ENCODE peak calls at places on chromosomes 7 and 10, in nine cellular contexts. J is endothelial cell; D is NCI-H2081; W is stimulated activated CD8-positive, alpha-beta memory T cell treated with anti-CD3 and anti-CD28 coated beads, Interleukin-4, amount 100 ng/mL, for 1 hour; A is anterior cingulate cortex; L is amygdala; K is ACHN; Q is spleen; N is ovary. E is an unnamed sample.

GRCh38 chr10:74558897-74559296 is 267.5 kb upstream of the KAT6B start:
- DNase-seq in N (no peak), W (no peak), D (no peak), A (no peak), L (no peak), K (no peak), Q (no peak), J (no peak), E (no peak)

GRCh38 chr10:34299105-34299611 is 515.9 kb downstream of the PARD3 start:
- DNase-seq in D (no peak), N (no peak), Q (no peak), J (no peak), L (no peak), A (peak), W (no peak), K (no peak), E (no peak)

GRCh38 chr10:32144817-32145688 is 88.8 kb upstream of the KIF5B start:
- DNase-seq in Q (no peak), L (no peak), J (no peak), W (no peak), A (no peak), N (no peak), K (no peak), D (no peak), E (no peak)

GRCh38 chr10:26479766-26480492 is 41.8 kb downstream of the APBB1IP start:
- DNase-seq in L (no peak), Q (peak), J (no peak), K (no peak), N (no peak), A (no peak), D (no peak), W (no peak), E (no peak)

GRCh38 chr7:100680589-100681271 is 7.2 kb downstream of the GNB2 start:
- DNase-seq in K (no peak), L (no peak), W (no peak), J (no peak), D (no peak), N (peak), Q (peak), A (no peak), E (no peak)

GRCh38 chr10:122213766-122214165 is 57.3 kb upstream of the BTBD16 start:
- DNase-seq in W (no peak), N (no peak), A (peak), D (no peak), K (no peak), J (no peak), L (peak), Q (no peak), E (no peak)

GRCh38 chr10:129784286-129784685 is 179.8 kb downstream of the EBF3 start:
- DNase-seq in K (no peak), W (no peak), N (no peak), L (no peak), A (no peak), Q (peak), J (no peak), D (no peak), E (no peak)

GRCh38 chr10:78203915-78204818 is 170.5 kb downstream of the RPS24 start:
- DNase-seq in D (peak), A (no peak), Q (no peak), K (no peak), N (no peak), J (no peak), W (no peak), L (no peak), E (no peak)

GRCh38 chr10:32104622-32105509 is 48.6 kb upstream of the KIF5B start:
- DNase-seq in L (no peak), K (no peak), Q (no peak), J (no peak), D (no peak), N (no peak), A (no peak), W (no peak), E (no peak)

GRCh38 chr10:11448190-11448544 is 163.3 kb downstream of the USP6NL start:
- DNase-seq in J (no peak), K (no peak), N (no peak), W (no peak), A (no peak), L (no peak), Q (no peak), D (no peak), E (no peak)

GRCh38 chr7:30974605-30975256 is 11.0 kb downstream of the GHRHR start:
- DNase-seq in W (no peak), N (no peak), A (no peak), K (peak), Q (no peak), D (no peak), J (peak), L (no peak), E (no peak)